ENCODE peak calls at places on chromosomes 7 and 10, in four cellular contexts. W is GM12878, E is GM23338, B is HCT116. Q is an unnamed sample.

GRCh38 chr7:152462995-152463713 is 27.4 kb upstream of the KMT2C start:
- DNase-seq in W (no peak), E (peak; percentile 82), B (no peak), Q (no peak)

GRCh38 chr7:122182081-122182480 is 38.0 kb upstream of the AASS start:
- DNase-seq in W (no peak), E (no peak), B (no peak), Q (no peak)

GRCh38 chr10:129079705-129080104 is 387.3 kb upstream of the MGMT start:
- DNase-seq in W (no peak), E (no peak), B (no peak), Q (no peak)

GRCh38 chr7:7427363-7427762 is 108.3 kb downstream of the COL28A1 start:
- DNase-seq in W (no peak), E (no peak), B (no peak), Q (no peak)

GRCh38 chr10:74575191-74575720 is 251.1 kb upstream of the KAT6B start:
- DNase-seq in W (no peak), E (peak; percentile 45), B (no peak), Q (no peak)

GRCh38 chr7:94823952-94824351 is 83.4 kb upstream of the PPP1R9A start:
- DNase-seq in W (no peak), E (no peak), B (peak; percentile 73), Q (no peak)

GRCh38 chr7:27156508-27156898 is at the start of gene HOXA7:
- DNase-seq in W (no peak), E (peak; percentile 84), B (no peak), Q (peak; percentile 25)

GRCh38 chr10:22250897-22251605 is 33.2 kb upstream of the EBLN1 start:
- DNase-seq in W (no peak), E (no peak), B (no peak), Q (no peak)

GRCh38 chr7:126361183-126361582 is 891.6 kb downstream of the GRM8 start:
- DNase-seq in W (no peak), E (peak; percentile 12), B (no peak), Q (no peak)

GRCh38 chr7:101733713-101734475 is 83.5 kb upstream of the CUX1 start:
- DNase-seq in W (no peak), E (peak; percentile 85), B (no peak), Q (no peak)

GRCh38 chr10:111116762-111117445 is 40.1 kb downstream of the ADRA2A start:
- DNase-seq in W (no peak), E (no peak), B (no peak), Q (no peak)

GRCh38 chr7:41640487-41640886 is 62.4 kb downstream of the INHBA start:
- DNase-seq in W (no peak), E (no peak), B (no peak), Q (no peak)

GRCh38 chr7:29962035-29962434 is 27.6 kb downstream of the SCRN1 start:
- DNase-seq in W (no peak), E (no peak), B (no peak), Q (no peak)

GRCh38 chr10:74825371-74826141 is 844 bp upstream of the KAT6B start:
- DNase-seq in W (no peak), E (peak; percentile 69), B (no peak), Q (peak; percentile 51)

GRCh38 chr7:115210552-115210951 is 288.7 kb downstream of the MDFIC start:
- DNase-seq in W (no peak), E (no peak), B (no peak), Q (no peak)

GRCh38 chr10:6766061-6766460 is 186.0 kb upstream of the PRKCQ start:
- DNase-seq in W (no peak), E (no peak), B (no peak), Q (no peak)

GRCh38 chr10:32139223-32140073 is 83.2 kb upstream of the KIF5B start:
- DNase-seq in W (no peak), E (peak; percentile 88), B (peak; percentile 89), Q (peak; percentile 78)

DNA sequence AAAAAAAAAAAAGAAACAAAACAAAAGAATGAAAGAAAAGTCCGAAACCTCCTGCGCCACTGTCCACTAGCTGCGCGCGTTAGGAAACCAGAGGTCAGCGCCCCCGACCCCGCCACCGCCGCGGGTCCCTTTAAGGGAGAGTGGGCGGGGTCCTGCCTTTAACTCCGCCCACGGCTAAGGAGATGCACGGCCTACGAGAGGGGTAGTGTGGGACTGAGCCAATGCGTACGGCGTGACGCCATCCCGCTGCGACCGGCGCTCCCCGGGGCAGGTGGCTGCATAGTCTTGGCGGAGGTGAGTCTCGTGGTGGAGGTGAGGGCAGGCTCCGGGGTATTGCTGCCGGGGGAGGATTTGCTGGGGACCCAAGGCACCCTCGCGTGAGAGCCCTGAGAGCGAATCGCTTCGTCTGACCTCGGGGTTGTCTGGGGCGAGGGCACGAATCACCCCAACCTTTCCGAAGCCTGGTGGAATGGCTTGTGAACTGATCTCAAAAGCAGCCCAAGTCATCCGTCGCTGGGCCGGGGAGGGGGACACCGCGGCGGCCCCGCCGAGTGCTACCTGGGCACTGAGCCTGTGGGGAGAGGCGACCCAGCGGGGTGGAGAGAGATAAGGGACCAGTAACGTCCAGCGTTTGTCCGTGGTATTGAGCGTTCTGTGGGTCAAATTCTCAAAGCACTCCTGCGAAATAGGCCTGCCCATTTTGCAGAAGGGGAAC is at the start of gene MRPS17:
- DNase-seq in W (peak; percentile 72), E (peak; percentile 97), B (peak; percentile 85), Q (peak; percentile 86)
- TF ChIP-seq REST in W (no peak), E (no peak), B (no peak), Q (no peak)

GRCh38 chr7:66114743-66115727 is at the start of gene CRCP:
- DNase-seq in W (peak; percentile 42), E (peak; percentile 87), B (no peak), Q (peak; percentile 88)
- TF ChIP-seq CTCF in W (peak; percentile 8), E (no peak), B (peak; percentile 2), Q (no peak)

GRCh38 chr7:83468251-83468739 is 180.6 kb downstream of the SEMA3E start:
- DNase-seq in W (peak; percentile 83), E (peak; percentile 83), B (peak; percentile 89), Q (peak; percentile 68)
- TF ChIP-seq POLR2AphosphoS5 in W (no peak), E (peak; percentile 85), B (peak; percentile 59), Q (no peak)

GRCh38 chr10:95542330-95542729 is 18.8 kb downstream of the SORBS1 start:
- DNase-seq in W (no peak), E (no peak), B (no peak), Q (no peak)
- TF ChIP-seq REST in W (no peak), E (no peak), B (no peak), Q (no peak)

DNA sequence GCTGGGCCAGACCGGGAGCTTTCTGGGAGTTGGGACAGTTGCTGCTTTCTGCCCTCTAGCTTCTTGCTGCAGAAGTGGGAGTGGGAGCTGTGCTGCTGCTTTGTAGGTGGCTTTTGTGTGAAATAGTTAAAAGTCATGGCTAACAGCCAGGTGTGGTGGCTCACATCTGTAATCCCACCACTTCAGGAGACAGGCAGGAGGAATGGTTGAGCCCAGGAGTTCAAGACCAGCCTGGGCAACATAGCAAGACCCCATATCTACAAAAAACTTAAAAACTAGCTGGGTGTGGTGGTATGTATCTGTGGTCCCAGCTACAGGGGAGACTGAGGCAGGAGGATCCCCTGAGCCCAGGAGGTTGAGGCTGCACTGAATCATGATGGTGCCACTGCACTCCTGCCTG is 13.7 kb downstream of the TACR2 start:
- DNase-seq in W (no peak), E (no peak), B (no peak), Q (no peak)
- TF ChIP-seq CTCF in W (no peak), E (no peak), B (no peak), Q (no peak)

DNA sequence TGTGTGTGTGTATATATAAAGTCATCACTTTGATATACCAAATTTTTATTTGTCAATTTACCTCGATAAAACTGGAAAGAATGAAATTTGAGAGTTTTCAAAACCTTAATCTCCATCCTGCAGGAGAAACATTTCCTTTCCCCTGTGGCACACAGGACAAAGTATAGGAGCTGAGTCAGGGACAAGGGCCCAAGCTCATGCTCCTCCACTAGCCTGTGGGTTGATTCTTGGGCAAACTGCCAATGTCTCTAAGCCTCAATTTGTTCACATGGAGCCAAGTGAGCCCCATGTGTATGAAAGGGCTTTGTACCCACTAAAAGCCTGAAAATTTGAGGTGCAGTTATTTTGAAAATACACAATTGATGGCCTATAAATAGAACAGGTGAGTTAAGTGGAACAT is 60.3 kb upstream of the IL6 start:
- DNase-seq in W (no peak), E (no peak), B (no peak), Q (no peak)
- TF ChIP-seq POLR2AphosphoS5 in W (no peak), E (no peak), B (no peak), Q (no peak)